ENCODE peak calls at places on chromosomes 11 and 22, in nine cellular contexts. Y is breast epithelium, C is spleen, G is stomach, P is K562, I is Panc1, K is transverse colon, F is prostate gland, D is HCT116. Z is an unnamed sample. For H3K9me3, the result is how much of the 10 kb centered on the place peaks cover.

GRCh38 chr11:77517753-77518152 is 43.9 kb upstream of the PAK1 start:
- DNase-seq in Y (no peak), C (no peak), G (no peak), P (no peak), I (no peak), K (no peak), F (no peak), D (no peak), Z (no peak)

GRCh38 chr11:119589011-119589410 is 140.0 kb downstream of the NECTIN1 start:
- DNase-seq in Y (no peak), C (no peak), G (no peak), P (no peak), I (no peak), K (no peak), F (no peak), D (no peak), Z (no peak)

GRCh38 chr11:6619021-6619745 is at the start of gene TPP1:
- DNase-seq in Y (peak), C (peak), G (peak), P (peak), I (peak), K (peak), F (peak), D (peak), Z (peak)

GRCh38 chr11:97683733-97684132 is 1293.9 kb downstream of the JRKL start:
- DNase-seq in Y (no peak), C (no peak), G (no peak), P (peak), I (no peak), K (no peak), F (no peak), D (no peak), Z (no peak)

GRCh38 chr22:41256254-41256897 is 15.6 kb upstream of the CHADL start:
- DNase-seq in Y (no peak), C (no peak), G (no peak), P (no peak), I (peak), K (no peak), F (no peak), D (no peak), Z (no peak)

GRCh38 chr22:31917227-31917921 is 27.0 kb upstream of the YWHAH start:
- DNase-seq in Y (no peak), C (no peak), G (no peak), P (no peak), I (no peak), K (peak), F (no peak), D (no peak), Z (no peak)

GRCh38 chr22:30423296-30423958 is 2.1 kb upstream of the MTFP1 start:
- DNase-seq in Y (peak), C (peak), G (no peak), P (no peak), I (no peak), K (peak), F (peak), D (no peak), Z (no peak)

GRCh38 chr11:83573097-83573496 is 286.9 kb upstream of the CCDC90B start:
- DNase-seq in Y (no peak), C (no peak), G (no peak), P (no peak), I (no peak), K (no peak), F (no peak), D (no peak), Z (no peak)

GRCh38 chr22:19762315-19763140 is 1.9 kb downstream of the TBX1 start:
- DNase-seq in Y (no peak), C (no peak), G (no peak), P (no peak), I (no peak), K (no peak), F (no peak), D (no peak), Z (no peak)

GRCh38 chr11:3139086-3139440 is 26.0 kb downstream of the OSBPL5 start:
- DNase-seq in Y (no peak), C (peak), G (no peak), P (no peak), I (no peak), K (no peak), F (no peak), D (no peak), Z (no peak)

GRCh38 chr11:100874203-100874602 is 187.1 kb downstream of the ARHGAP42 start:
- DNase-seq in Y (no peak), C (no peak), G (no peak), P (no peak), I (no peak), K (no peak), F (no peak), D (no peak), Z (no peak)

GRCh38 chr11:112292785-112293407 is 32.2 kb upstream of the PLET1 start:
- DNase-seq in Y (no peak), C (no peak), G (peak), P (no peak), I (no peak), K (no peak), F (peak), D (no peak), Z (peak)

GRCh38 chr11:1881442-1882264 is 10.0 kb downstream of the PRR33 start:
- DNase-seq in Y (peak), C (peak), G (no peak), P (no peak), I (no peak), K (no peak), F (no peak), D (no peak), Z (no peak)

GRCh38 chr22:30743257-30744020 is 48.8 kb downstream of the OSBP2 start:
- DNase-seq in Y (no peak), C (no peak), G (no peak), P (no peak), I (no peak), K (no peak), F (no peak), D (no peak), Z (no peak)

GRCh38 chr11:14300661-14301304 is 58.2 kb downstream of the RRAS2 start:
- DNase-seq in Y (no peak), C (no peak), G (peak), P (peak), I (peak), K (peak), F (peak), D (peak), Z (peak)

GRCh38 chr11:100640071-100640470 is 47.0 kb upstream of the ARHGAP42 start:
- DNase-seq in Y (no peak), C (no peak), G (no peak), P (no peak), I (no peak), K (no peak), F (no peak), D (no peak), Z (no peak)

GRCh38 chr11:41307371-41308080 is 151.9 kb downstream of the LRRC4C start:
- DNase-seq in Y (no peak), C (no peak), G (no peak), P (no peak), I (no peak), K (no peak), F (no peak), D (no peak), Z (no peak)

GRCh38 chr22:46121523-46122287 is 28.6 kb upstream of the PPARA start:
- DNase-seq in Y (no peak), C (no peak), G (no peak), P (no peak), I (no peak), K (no peak), F (no peak), D (no peak), Z (no peak)

GRCh38 chr11:118911880-118912741 is 13.6 kb downstream of the BCL9L start:
- DNase-seq in Y (peak), C (peak), G (no peak), P (peak), I (peak), K (peak), F (peak), D (peak), Z (no peak)

GRCh38 chr22:32334640-32335365 is 22.9 kb upstream of the RFPL3 start:
- DNase-seq in Y (no peak), C (no peak), G (peak), P (no peak), I (no peak), K (no peak), F (no peak), D (no peak), Z (no peak)

GRCh38 chr11:762421-763072 is 14.7 kb downstream of the GATD1 start:
- DNase-seq in Y (no peak), C (peak), G (peak), P (peak), I (no peak), K (peak), F (no peak), D (peak), Z (no peak)

GRCh38 chr11:32893091-32893946 is 708 bp downstream of the QSER1 start:
- DNase-seq in Y (no peak), C (peak), G (peak), P (peak), I (no peak), K (peak), F (peak), D (no peak), Z (no peak)

GRCh38 chr22:38106814-38107578 is 3.5 kb downstream of the BAIAP2L2 start:
- DNase-seq in Y (no peak), C (no peak), G (no peak), P (no peak), I (no peak), K (no peak), F (no peak), D (no peak), Z (no peak)

GRCh38 chr11:115912484-115912945 is 408.3 kb upstream of the CADM1 start:
- DNase-seq in Y (no peak), C (no peak), G (no peak), P (no peak), I (no peak), K (no peak), F (no peak), D (no peak), Z (no peak)

GRCh38 chr11:121928597-121929580 is 187.1 kb downstream of the BLID start:
- DNase-seq in Y (no peak), C (no peak), G (no peak), P (no peak), I (no peak), K (no peak), F (no peak), D (no peak), Z (no peak)

GRCh38 chr11:121927789-121928188 is 188.2 kb downstream of the BLID start:
- DNase-seq in Y (no peak), C (no peak), G (no peak), P (no peak), I (no peak), K (no peak), F (no peak), D (no peak), Z (no peak)

GRCh38 chr11:121930004-121930965 is 185.7 kb downstream of the BLID start:
- DNase-seq in Y (no peak), C (no peak), G (no peak), P (no peak), I (no peak), K (no peak), F (no peak), D (no peak), Z (no peak)

GRCh38 chr11:121931121-121931520 is 184.9 kb downstream of the BLID start:
- DNase-seq in Y (no peak), C (no peak), G (no peak), P (no peak), I (no peak), K (no peak), F (no peak), D (no peak), Z (no peak)

GRCh38 chr11:121929581-121929980 is 186.4 kb downstream of the BLID start:
- DNase-seq in Y (no peak), C (no peak), G (no peak), P (no peak), I (no peak), K (no peak), F (no peak), D (no peak), Z (no peak)
- TF ChIP-seq POLR2AphosphoS5 in Y (no peak), C (no peak), G (no peak), P (no peak), I (no peak), K (no peak), F (no peak), D (no peak), Z (no peak)

DNA sequence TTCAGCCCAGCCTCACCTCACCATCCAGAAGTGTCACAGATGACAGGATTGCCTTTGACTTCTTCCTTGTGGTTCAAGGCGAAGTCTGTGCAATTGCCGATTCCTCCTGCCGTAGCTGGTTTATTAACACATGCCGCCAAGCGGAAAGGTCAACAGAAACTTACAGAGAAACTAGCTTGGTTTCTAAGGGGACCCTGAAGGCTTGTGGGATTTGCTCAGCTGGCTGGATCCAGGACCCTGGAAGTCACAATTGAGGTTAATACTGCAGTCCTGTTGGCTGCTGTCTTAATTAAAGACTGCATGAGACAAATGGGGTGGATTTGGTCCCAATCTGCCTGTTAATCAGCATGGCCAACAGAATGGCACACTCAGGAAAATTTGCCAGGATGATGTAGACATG is 65.5 kb downstream of the SHANK2 start:
- DNase-seq in Y (peak), C (peak), G (no peak), P (no peak), I (no peak), K (no peak), F (no peak), D (no peak), Z (no peak)
- H3K9me3 ChIP-seq in Y (under half), C (under half), G (under half), P (under half), I (under half), K (under half), F (under half), D (under half), Z (under half)

GRCh38 chr11:61683116-61683515 is 2.9 kb downstream of the DAGLA start:
- DNase-seq in Y (no peak), C (no peak), G (no peak), P (no peak), I (no peak), K (no peak), F (no peak), D (no peak), Z (no peak)
- TF ChIP-seq POLR2AphosphoS5 in Y (no peak), C (no peak), G (no peak), P (no peak), I (no peak), K (no peak), F (no peak), D (no peak), Z (no peak)

GRCh38 chr22:47965896-47966295 is 1203.4 kb downstream of the TBC1D22A start:
- DNase-seq in Y (no peak), C (no peak), G (no peak), P (no peak), I (no peak), K (no peak), F (no peak), D (no peak), Z (no peak)
- H3K9me3 ChIP-seq in Y (under half), C (under half), G (under half), P (under half), I (under half), K (under half), F (under half), D (under half), Z (under half)

DNA sequence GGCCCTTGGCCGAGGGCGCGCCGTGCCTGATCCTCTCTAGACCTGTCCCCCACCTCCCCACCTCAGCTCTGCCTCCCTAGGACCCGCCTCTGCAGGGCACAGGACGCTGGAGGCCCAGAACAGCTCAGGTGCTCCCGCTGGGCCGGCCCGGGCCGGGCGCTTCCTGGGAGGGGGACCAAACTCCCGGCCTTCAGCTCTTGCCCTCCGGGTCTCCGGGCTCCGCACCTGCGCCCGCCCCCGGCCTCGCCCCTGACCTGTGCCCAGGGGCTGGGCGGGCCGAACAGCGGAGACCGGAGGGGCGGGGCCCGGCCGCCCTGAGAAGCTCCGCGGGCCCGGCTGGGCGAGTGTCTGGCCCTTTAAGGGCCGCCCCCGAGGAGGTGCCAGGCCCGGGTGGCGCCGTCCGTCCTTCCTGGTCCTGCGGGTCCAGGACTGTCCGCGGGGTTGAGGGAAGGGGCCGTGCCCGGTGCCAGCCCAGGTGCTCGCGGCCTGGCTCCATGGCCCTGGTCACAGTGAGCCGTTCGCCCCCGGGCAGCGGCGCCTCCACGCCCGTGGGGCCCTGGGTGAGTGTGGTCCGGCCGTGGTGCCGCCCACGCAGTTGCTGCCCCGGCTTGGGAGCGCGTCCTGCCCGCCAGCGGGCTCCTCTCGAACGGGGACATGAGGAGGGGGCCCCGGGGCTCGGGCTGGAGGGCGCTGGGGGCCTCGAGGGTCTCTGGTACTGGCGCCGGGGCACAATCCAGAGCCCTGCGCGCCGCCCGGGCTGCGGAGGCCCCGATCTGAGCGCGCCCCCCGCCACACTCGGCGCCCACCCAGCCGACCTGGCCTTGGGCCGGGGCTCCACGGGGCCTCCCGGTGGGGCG is at the start of gene SSH3:
- DNase-seq in Y (peak), C (peak), G (peak), P (no peak), I (no peak), K (peak), F (peak), D (peak), Z (no peak)
- TF ChIP-seq POLR2AphosphoS5 in Y (peak), C (peak), G (peak), P (no peak), I (peak), K (peak), F (peak), D (peak), Z (no peak)

GRCh38 chr11:39806652-39807051 is 1652.8 kb downstream of the LRRC4C start:
- DNase-seq in Y (no peak), C (no peak), G (no peak), P (no peak), I (no peak), K (no peak), F (no peak), D (no peak), Z (no peak)
- H3K9me3 ChIP-seq in Y (under half), C (under half), G (under half), P (under half), I (under half), K (under half), F (under half), D (under half), Z (under half)

DNA sequence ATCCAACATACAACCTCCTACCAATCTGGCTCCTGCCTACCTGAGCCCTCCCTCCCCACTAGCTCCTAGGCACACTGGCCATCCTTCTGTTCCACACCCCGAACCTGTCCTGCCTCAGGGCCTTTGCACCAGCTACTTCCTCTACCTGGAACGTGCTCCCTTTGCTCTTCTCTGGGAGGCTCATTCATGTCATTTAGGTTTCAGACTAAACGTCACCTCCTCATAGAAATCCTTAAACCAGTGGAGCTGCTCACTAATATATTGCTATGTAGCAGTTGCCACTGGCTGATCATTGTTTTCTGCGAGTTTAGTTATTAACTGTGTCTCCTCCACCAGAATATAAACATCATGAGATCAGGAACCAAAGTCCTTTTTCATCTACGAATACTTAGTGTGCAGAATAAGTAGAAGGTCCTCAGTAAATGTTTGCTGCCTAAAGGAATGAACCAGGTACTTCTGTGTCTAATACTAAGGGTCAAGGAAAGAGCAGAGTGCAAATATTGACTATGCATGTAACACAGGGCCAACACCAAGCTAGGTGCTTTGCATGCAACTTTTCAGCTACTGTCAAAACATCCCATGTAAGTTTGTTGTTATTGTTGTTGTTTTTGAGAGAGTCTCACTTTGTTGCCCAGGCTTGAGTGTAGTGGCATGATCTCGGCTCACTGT is 277.6 kb upstream of the SYN3 start:
- DNase-seq in Y (no peak), C (no peak), G (no peak), P (no peak), I (no peak), K (no peak), F (no peak), D (no peak), Z (no peak)
- TF ChIP-seq POLR2AphosphoS5 in Y (no peak), C (no peak), G (no peak), P (no peak), I (no peak), K (no peak), F (no peak), D (no peak), Z (no peak)

DNA sequence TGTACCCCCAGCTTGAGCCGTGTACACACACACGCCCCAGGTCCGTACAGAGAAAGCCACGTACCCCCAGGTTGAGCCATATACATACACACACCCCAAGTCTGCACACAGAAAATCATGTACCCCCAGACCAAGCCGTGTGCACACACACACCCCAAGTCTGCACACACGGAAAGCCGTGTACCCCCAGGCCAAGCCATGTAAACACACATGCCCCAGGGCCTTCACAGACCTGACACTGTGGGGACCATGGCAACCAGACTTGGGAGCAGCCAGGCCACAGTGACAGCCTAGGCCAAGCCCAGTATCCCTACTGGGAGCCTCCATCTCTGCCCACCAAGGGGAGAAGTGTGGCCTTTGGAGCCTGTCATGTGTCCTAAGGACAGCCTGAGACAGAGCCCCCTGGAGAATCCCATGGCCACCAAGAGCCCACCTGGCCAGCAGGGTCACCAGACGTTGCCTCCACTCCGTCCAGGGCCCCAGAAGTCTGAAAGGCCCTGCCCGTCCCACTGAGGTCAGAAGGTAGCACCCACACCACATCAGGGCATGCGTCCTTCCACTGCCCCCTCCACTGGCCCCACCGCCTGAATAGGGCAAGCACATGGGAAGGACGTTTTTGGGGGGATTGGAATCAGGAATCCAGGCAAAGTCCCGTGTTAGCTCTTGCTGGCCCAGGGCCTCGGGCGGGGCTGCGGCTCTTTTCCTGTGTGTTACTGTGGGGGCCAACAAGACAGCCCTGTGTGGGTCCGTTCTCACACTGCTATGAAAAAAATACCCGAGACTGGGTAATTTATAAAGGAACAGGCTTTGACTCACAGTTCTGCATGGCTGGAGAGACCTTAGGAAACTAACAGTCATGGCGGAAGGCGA is 636.7 kb downstream of the TBC1D22A start:
- DNase-seq in Y (no peak), C (peak), G (no peak), P (no peak), I (no peak), K (no peak), F (no peak), D (no peak), Z (no peak)
- H3K9me3 ChIP-seq in Y (under half), C (under half), G (under half), P (under half), I (under half), K (under half), F (under half), D (under half), Z (under half)